ENCODE peak calls at places on chromosome 1, in five cellular contexts. O is hepatocyte, W is fibroblast of lung, R is heart right ventricle, Q is GM23248. I is an unnamed sample.

GRCh38 chr1:7420706-7421105 is 350.4 kb upstream of the VAMP3 start:
- DNase-seq in W (no peak), Q (no peak), R (no peak), O (no peak), I (no peak)

GRCh38 chr1:186978596-186979556 is 150.1 kb downstream of the PLA2G4A start:
- DNase-seq in R (no peak), O (no peak), W (no peak), Q (no peak), I (no peak)

GRCh38 chr1:246306415-246307037 is 200.6 kb downstream of the SMYD3 start:
- DNase-seq in O (no peak), W (peak; percentile 31), Q (peak; percentile 22), R (no peak), I (no peak)

GRCh38 chr1:15158506-15159165 is 5.1 kb downstream of the TMEM51 start:
- DNase-seq in Q (peak; percentile 66), W (peak; percentile 73), R (no peak), O (peak; percentile 70), I (no peak)

GRCh38 chr1:187689137-187689536 is 860.4 kb downstream of the PLA2G4A start:
- DNase-seq in Q (peak; percentile 62), O (no peak), W (peak; percentile 88), R (no peak), I (no peak)

GRCh38 chr1:101264699-101265098 is 27.9 kb downstream of the S1PR1 start:
- DNase-seq in W (no peak), Q (no peak), R (no peak), O (no peak), I (no peak)

GRCh38 chr1:74396942-74397341 is 115.5 kb downstream of the LRRC53 start:
- DNase-seq in O (no peak), W (no peak), R (peak; percentile 27), Q (no peak), I (no peak)

GRCh38 chr1:163596541-163597258 is 274.9 kb downstream of the NUF2 start:
- DNase-seq in W (no peak), R (no peak), Q (no peak), O (no peak), I (no peak)

GRCh38 chr1:222995620-222996306 is 147.3 kb downstream of the TLR5 start:
- DNase-seq in O (no peak), W (no peak), R (no peak), Q (no peak), I (no peak)

GRCh38 chr1:10734900-10735602 is 61.4 kb downstream of the CASZ1 start:
- DNase-seq in W (no peak), O (no peak), R (peak; percentile 63), Q (peak; percentile 39), I (peak; percentile 56)

GRCh38 chr1:13730751-13731482 is 30.9 kb downstream of the PRDM2 start:
- DNase-seq in W (no peak), O (no peak), Q (no peak), R (no peak), I (no peak)

GRCh38 chr1:15799004-15799867 is 8.2 kb downstream of the UQCRHL start:
- DNase-seq in Q (peak; percentile 98), R (peak; percentile 31), W (peak; percentile 97), O (peak; percentile 87), I (no peak)

GRCh38 chr1:79232831-79233230 is 226.3 kb upstream of the ADGRL4 start:
- DNase-seq in O (no peak), W (no peak), R (no peak), Q (no peak), I (no peak)

GRCh38 chr1:237352747-237353146 is 310.8 kb downstream of the RYR2 start:
- DNase-seq in O (no peak), Q (no peak), W (no peak), R (no peak), I (no peak)

GRCh38 chr1:26529655-26530539 is at the start of gene RPS6KA1:
- DNase-seq in W (peak; percentile 15), R (peak; percentile 67), Q (peak; percentile 75), O (peak; percentile 92), I (peak; percentile 27)

GRCh38 chr1:231827337-231828105 is 200.9 kb downstream of the DISC1 start:
- DNase-seq in R (no peak), Q (peak; percentile 79), W (peak; percentile 53), O (no peak), I (no peak)

GRCh38 chr1:84691139-84691783 is 1.0 kb upstream of the SSX2IP start:
- DNase-seq in W (no peak), R (no peak), Q (no peak), O (no peak), I (no peak)

GRCh38 chr1:204293605-204294365 is 65.9 kb downstream of the PLEKHA6 start:
- DNase-seq in W (peak; percentile 73), Q (peak; percentile 58), O (no peak), R (no peak), I (no peak)

GRCh38 chr1:222283147-222283768 is 264.6 kb downstream of the HHIPL2 start:
- DNase-seq in Q (peak; percentile 73), R (no peak), W (peak; percentile 98), O (no peak), I (no peak)

GRCh38 chr1:4634793-4635406 is 19.5 kb upstream of the AJAP1 start:
- DNase-seq in O (no peak), Q (no peak), W (no peak), R (no peak), I (no peak)

GRCh38 chr1:202200112-202200548 is 6.5 kb downstream of the LGR6 start:
- DNase-seq in R (no peak), O (no peak), W (no peak), Q (no peak), I (no peak)

GRCh38 chr1:13823936-13824335 is 123.9 kb downstream of the PRDM2 start:
- DNase-seq in R (no peak), W (no peak), Q (no peak), O (no peak), I (no peak)

GRCh38 chr1:27598902-27599528 is 4.9 kb downstream of the AHDC1 start:
- DNase-seq in O (peak; percentile 91), Q (peak; percentile 91), W (peak; percentile 68), R (peak; percentile 65), I (peak; percentile 45)

GRCh38 chr1:59143824-59144223 is 153.1 kb upstream of the FGGY start:
- DNase-seq in W (no peak), Q (peak; percentile 66), R (no peak), O (no peak), I (no peak)

GRCh38 chr1:203593723-203594122 is 32.9 kb upstream of the ATP2B4 start:
- DNase-seq in W (peak; percentile 32), Q (peak; percentile 61), R (peak; percentile 24), O (peak; percentile 46), I (no peak)

GRCh38 chr1:39139723-39140360 is 64.7 kb upstream of the MACF1 start:
- DNase-seq in Q (peak; percentile 19), R (no peak), W (peak; percentile 39), O (no peak), I (no peak)

GRCh38 chr1:154624756-154625643 is 17.0 kb upstream of the ADAR start:
- DNase-seq in O (no peak), W (peak; percentile 68), Q (peak; percentile 89), R (no peak), I (no peak)

GRCh38 chr1:207007352-207008033 is 25.1 kb downstream of the C1orf116 start:
- DNase-seq in Q (peak; percentile 94), W (peak; percentile 36), O (no peak), R (no peak), I (no peak)

GRCh38 chr1:25030674-25031589 is 100.9 kb upstream of the RUNX3 start:
- DNase-seq in R (no peak), Q (peak; percentile 60), O (no peak), W (no peak), I (no peak)

GRCh38 chr1:36256558-36257374 is 32.5 kb downstream of the THRAP3 start:
- DNase-seq in Q (no peak), R (no peak), O (no peak), W (no peak), I (no peak)

GRCh38 chr1:36253463-36253862 is 29.2 kb downstream of the THRAP3 start:
- DNase-seq in O (peak; percentile 26), R (no peak), Q (peak; percentile 81), W (peak; percentile 24), I (no peak)

GRCh38 chr1:36251794-36252481 is 27.7 kb downstream of the THRAP3 start:
- DNase-seq in Q (peak; percentile 63), R (no peak), O (no peak), W (peak; percentile 45), I (no peak)

GRCh38 chr1:36258960-36259344 is 34.7 kb downstream of the THRAP3 start:
- DNase-seq in Q (peak; percentile 29), R (no peak), W (peak; percentile 27), O (no peak), I (no peak)

GRCh38 chr1:36257375-36257767 is 33.1 kb downstream of the THRAP3 start:
- DNase-seq in O (no peak), R (no peak), W (no peak), Q (peak; percentile 31), I (no peak)
- H3K27ac ChIP-seq in O (no peak overlapping the region), R (no peak overlapping the region), W (no peak overlapping the region), Q (no peak overlapping the region), I (no peak overlapping the region)

GRCh38 chr1:6357243-6357929 is 36.2 kb downstream of the ACOT7 start:
- DNase-seq in Q (no peak), R (no peak), W (no peak), O (peak; percentile 24), I (no peak)
- H3K27ac ChIP-seq in Q (no peak overlapping the region), R (no peak overlapping the region), W (peak overlapping the region; percentile 16), O (no peak overlapping the region), I (no peak overlapping the region)

DNA sequence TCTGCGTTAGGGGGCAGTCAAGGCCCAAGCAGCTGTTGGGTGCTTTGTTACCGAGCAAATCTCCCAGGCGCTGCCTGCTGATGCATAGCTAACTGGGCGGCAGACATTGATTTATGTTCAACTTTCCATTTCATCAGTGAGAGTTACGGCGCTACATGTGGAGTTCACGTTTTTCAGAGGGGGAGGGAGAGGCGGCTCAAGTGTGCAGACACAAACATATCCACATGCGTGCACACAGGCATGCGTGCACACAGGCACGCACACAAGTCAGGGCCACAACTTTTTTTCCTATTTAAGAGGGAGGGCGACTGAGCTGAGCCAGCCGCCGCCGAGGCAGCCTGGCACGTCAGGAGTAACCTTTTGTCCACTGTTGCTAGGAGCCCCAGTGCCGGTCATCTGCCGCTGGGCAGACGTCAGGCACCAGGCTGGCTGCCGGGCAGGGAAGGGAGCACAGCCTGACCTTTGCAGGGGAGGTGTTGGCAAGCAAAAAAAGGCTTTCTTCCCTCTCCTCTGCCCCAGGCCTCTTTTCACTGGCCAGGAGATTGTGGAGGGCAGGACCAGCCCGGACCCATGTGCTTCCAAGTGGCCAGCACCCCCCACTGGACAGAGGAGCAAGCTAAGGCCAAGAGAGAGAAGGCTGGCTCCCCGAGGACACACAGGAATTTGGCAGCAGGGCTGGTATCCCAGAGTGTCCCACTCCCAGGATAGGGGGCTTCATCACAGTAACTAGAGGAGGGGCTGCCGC is 73.3 kb downstream of the MRPL37 start:
- DNase-seq in O (peak; percentile 89), W (peak; percentile 96), Q (peak; percentile 96), R (peak; percentile 71), I (peak; percentile 49)
- H3K27ac ChIP-seq in O (peak overlapping the region; percentile 88), W (peak overlapping the region; percentile 97), Q (peak overlapping the region; percentile 92), R (peak overlapping the region; percentile 90), I (peak overlapping the region; percentile 63)

DNA sequence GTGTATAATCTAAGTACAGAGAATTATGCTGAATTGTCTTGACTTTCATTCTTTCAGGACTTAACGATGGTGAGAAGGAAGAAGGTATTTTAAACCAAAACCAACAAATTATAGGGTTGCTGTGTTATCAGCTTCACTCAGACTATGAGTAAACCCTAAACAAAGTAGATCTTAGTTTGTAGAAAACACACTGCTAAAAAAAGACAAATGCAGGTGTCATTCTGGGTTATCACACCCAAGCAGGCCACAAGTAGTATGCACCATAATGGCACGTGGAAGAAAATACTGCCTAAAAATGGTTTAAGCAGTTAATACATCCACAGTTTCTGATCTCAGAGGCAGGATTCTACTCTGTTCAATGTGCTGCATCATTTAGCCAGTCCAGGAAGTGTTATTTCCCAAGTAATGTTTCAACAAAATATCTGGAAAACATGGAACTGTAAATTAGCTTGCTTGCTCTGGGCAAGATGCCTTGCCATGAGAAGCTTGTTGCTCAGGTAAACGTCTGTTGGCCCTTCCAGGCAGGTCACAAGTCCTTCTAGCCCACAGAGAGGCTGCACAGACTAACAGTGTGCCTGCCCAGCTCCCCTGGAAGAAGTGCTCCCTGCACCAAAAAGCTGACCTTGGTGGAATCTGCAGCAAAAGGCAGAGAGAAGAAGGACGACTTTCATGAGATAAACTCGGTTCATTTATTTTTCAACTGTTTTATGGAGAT is 4.1 kb downstream of the DIPK1A start:
- DNase-seq in W (no peak), Q (no peak), O (no peak), R (no peak), I (no peak)
- H3K27ac ChIP-seq in W (no peak overlapping the region), Q (no peak overlapping the region), O (peak overlapping the region; percentile 46), R (no peak overlapping the region), I (no peak overlapping the region)

I was measured in caudate nucleus.